ENCODE peak calls at places on chromosomes 7 and 10, in six cellular contexts. Q, K, L, W, Y and M are unnamed samples.

GRCh38 chr10:78782441-78782840 is 286.3 kb upstream of the ZMIZ1 start:
- DNase-seq in Q (no peak), K (no peak), L (no peak), W (no peak), Y (no peak), M (no peak)

GRCh38 chr10:78948616-78949015 is 120.2 kb upstream of the ZMIZ1 start:
- DNase-seq in Q (no peak), K (no peak), L (no peak), W (no peak), Y (no peak), M (no peak)

GRCh38 chr10:99628923-99629624 is 8.8 kb upstream of the SLC25A28 start:
- DNase-seq in Q (no peak), K (no peak), L (no peak), W (no peak), Y (no peak), M (no peak)

GRCh38 chr7:48154792-48155413 is 16.4 kb upstream of the ABCA13 start:
- DNase-seq in Q (no peak), K (no peak), L (peak; percentile 68), W (peak; percentile 39), Y (peak; percentile 73), M (peak; percentile 55)

GRCh38 chr10:96949039-96949683 is 117.1 kb downstream of the LCOR start:
- DNase-seq in Q (no peak), K (no peak), L (no peak), W (no peak), Y (no peak), M (no peak)

GRCh38 chr7:121404348-121404747 is 8.2 kb upstream of the FAM3C start:
- DNase-seq in Q (no peak), K (no peak), L (no peak), W (no peak), Y (no peak), M (no peak)

GRCh38 chr10:75400769-75401568 is 595 bp downstream of the ZNF503 start:
- DNase-seq in Q (peak; percentile 39), K (peak; percentile 66), L (peak; percentile 69), W (no peak), Y (no peak), M (peak; percentile 72)

GRCh38 chr10:112783653-112784426 is 166.2 kb upstream of the TCF7L2 start:
- DNase-seq in Q (no peak), K (no peak), L (no peak), W (no peak), Y (no peak), M (no peak)

GRCh38 chr7:33720139-33720538 is 185.2 kb upstream of the BMPER start:
- DNase-seq in Q (no peak), K (no peak), L (no peak), W (no peak), Y (no peak), M (no peak)

GRCh38 chr10:71272122-71272771 is 46.8 kb upstream of the SLC29A3 start:
- DNase-seq in Q (no peak), K (peak; percentile 51), L (peak; percentile 67), W (no peak), Y (no peak), M (no peak)

GRCh38 chr7:70426249-70426880 is 705.6 kb upstream of the GALNT17 start:
- DNase-seq in Q (no peak), K (no peak), L (no peak), W (no peak), Y (no peak), M (no peak)

GRCh38 chr7:30648744-30649540 is 33.3 kb downstream of the CRHR2 start:
- DNase-seq in Q (no peak), K (no peak), L (no peak), W (no peak), Y (no peak), M (no peak)

GRCh38 chr7:41538810-41539724 is 163.8 kb downstream of the INHBA start:
- DNase-seq in Q (no peak), K (no peak), L (no peak), W (peak; percentile 89), Y (no peak), M (no peak)

GRCh38 chr7:132815130-132815529 is 238.9 kb upstream of the PLXNA4 start:
- DNase-seq in Q (no peak), K (no peak), L (no peak), W (no peak), Y (no peak), M (no peak)

GRCh38 chr7:51034531-51035264 is 252.0 kb upstream of the GRB10 start:
- DNase-seq in Q (no peak), K (no peak), L (no peak), W (no peak), Y (no peak), M (peak; percentile 71)

GRCh38 chr7:47383064-47383463 is 198.8 kb downstream of the TNS3 start:
- DNase-seq in Q (no peak), K (no peak), L (no peak), W (no peak), Y (peak; percentile 16), M (peak; percentile 22)

GRCh38 chr7:103636153-103636552 is 190.1 kb upstream of the SLC26A5 start:
- DNase-seq in Q (no peak), K (no peak), L (peak; percentile 40), W (no peak), Y (no peak), M (peak; percentile 40)

GRCh38 chr7:124722292-124722691 is 43.3 kb downstream of the GPR37 start:
- DNase-seq in Q (no peak), K (no peak), L (peak; percentile 16), W (no peak), Y (no peak), M (no peak)

GRCh38 chr7:159026271-159027047 is 118.2 kb downstream of the VIPR2 start:
- DNase-seq in Q (no peak), K (no peak), L (no peak), W (no peak), Y (no peak), M (no peak)

GRCh38 chr10:12717981-12718707 is 283.4 kb downstream of the CCDC3 start:
- DNase-seq in Q (no peak), K (no peak), L (no peak), W (no peak), Y (no peak), M (no peak)

GRCh38 chr7:5053175-5053574 is 7.5 kb downstream of the RBAK start:
- DNase-seq in Q (no peak), K (no peak), L (no peak), W (no peak), Y (no peak), M (no peak)

GRCh38 chr10:126294451-126294850 is 93.8 kb downstream of the ADAM12 start:
- DNase-seq in Q (no peak), K (no peak), L (no peak), W (no peak), Y (no peak), M (peak; percentile 43)

GRCh38 chr10:47310090-47310505 is 10.1 kb downstream of the GDF10 start:
- DNase-seq in Q (no peak), K (no peak), L (no peak), W (no peak), Y (no peak), M (no peak)

GRCh38 chr7:46450425-46450824 is 529.4 kb upstream of the IGFBP3 start:
- DNase-seq in Q (no peak), K (no peak), L (no peak), W (no peak), Y (no peak), M (no peak)

GRCh38 chr7:29957921-29958320 is 31.7 kb downstream of the SCRN1 start:
- DNase-seq in Q (no peak), K (no peak), L (no peak), W (no peak), Y (no peak), M (no peak)

GRCh38 chr10:119478111-119479047 is 64.1 kb downstream of the RGS10 start:
- DNase-seq in Q (no peak), K (no peak), L (no peak), W (no peak), Y (peak; percentile 71), M (no peak)

GRCh38 chr10:77874872-77875271 is 51.7 kb downstream of the DLG5 start:
- DNase-seq in Q (no peak), K (no peak), L (no peak), W (no peak), Y (no peak), M (no peak)

GRCh38 chr10:123567984-123568745 is 98.0 kb upstream of the GPR26 start:
- DNase-seq in Q (no peak), K (no peak), L (no peak), W (no peak), Y (no peak), M (no peak)

GRCh38 chr7:107830410-107830809 is 27.4 kb upstream of the SLC26A3 start:
- DNase-seq in Q (no peak), K (no peak), L (no peak), W (no peak), Y (no peak), M (no peak)

GRCh38 chr7:23713285-23714235 is 3.5 kb downstream of the STK31 start:
- DNase-seq in Q (no peak), K (no peak), L (peak; percentile 87), W (no peak), Y (no peak), M (peak; percentile 99)

GRCh38 chr10:103884681-103885139 is 29.3 kb upstream of the SH3PXD2A start:
- DNase-seq in Q (peak; percentile 19), K (peak; percentile 48), L (peak; percentile 72), W (peak; percentile 38), Y (no peak), M (peak; percentile 66)

GRCh38 chr7:25578991-25579687 is 350.9 kb upstream of the NPVF start:
- DNase-seq in Q (no peak), K (no peak), L (no peak), W (no peak), Y (no peak), M (no peak)

GRCh38 chr10:61835909-61836232 is 65.6 kb upstream of the ARID5B start:
- DNase-seq in Q (no peak), K (no peak), L (no peak), W (no peak), Y (no peak), M (peak; percentile 22)